ENCODE peak calls at places on chromosomes 7 and 10, in four cellular contexts. M is heart right ventricle, F is cardiac fibroblast, J is AG09309. C is an unnamed sample.

GRCh38 chr10:100987685-100988049 is 324 bp downstream of the TWNK start:
- DNase-seq in M (no peak), F (no peak), J (no peak), C (no peak)

GRCh38 chr10:4825868-4826787 is at the start of gene AKR1E2:
- DNase-seq in M (peak), F (peak), J (peak), C (peak)

GRCh38 chr10:63268139-63268797 is 135.1 kb downstream of the NRBF2 start:
- DNase-seq in M (no peak), F (peak), J (no peak), C (peak)

GRCh38 chr10:80530251-80530650 is 7.5 kb upstream of the SH2D4B start:
- DNase-seq in M (peak), F (peak), J (no peak), C (no peak)

GRCh38 chr10:133002685-133003084 is 60.3 kb upstream of the CFAP46 start:
- DNase-seq in M (no peak), F (no peak), J (no peak), C (no peak)

GRCh38 chr10:98391578-98391991 is 23.4 kb downstream of the PYROXD2 start:
- DNase-seq in M (peak), F (peak), J (no peak), C (no peak)

GRCh38 chr7:132080967-132081668 is 495.2 kb downstream of the PLXNA4 start:
- DNase-seq in M (no peak), F (peak), J (peak), C (peak)

GRCh38 chr10:7121154-7121797 is 289.6 kb downstream of the SFMBT2 start:
- DNase-seq in M (peak), F (peak), J (no peak), C (peak)

GRCh38 chr10:47259521-47259920 is 40.5 kb upstream of the GDF10 start:
- DNase-seq in M (no peak), F (no peak), J (no peak), C (no peak)

GRCh38 chr7:117012284-117013174 is 59.2 kb downstream of the ST7 start:
- DNase-seq in M (no peak), F (peak), J (no peak), C (peak)

GRCh38 chr7:6652446-6653011 is 15.4 kb downstream of the ZNF316 start:
- DNase-seq in M (no peak), F (no peak), J (no peak), C (no peak)

DNA sequence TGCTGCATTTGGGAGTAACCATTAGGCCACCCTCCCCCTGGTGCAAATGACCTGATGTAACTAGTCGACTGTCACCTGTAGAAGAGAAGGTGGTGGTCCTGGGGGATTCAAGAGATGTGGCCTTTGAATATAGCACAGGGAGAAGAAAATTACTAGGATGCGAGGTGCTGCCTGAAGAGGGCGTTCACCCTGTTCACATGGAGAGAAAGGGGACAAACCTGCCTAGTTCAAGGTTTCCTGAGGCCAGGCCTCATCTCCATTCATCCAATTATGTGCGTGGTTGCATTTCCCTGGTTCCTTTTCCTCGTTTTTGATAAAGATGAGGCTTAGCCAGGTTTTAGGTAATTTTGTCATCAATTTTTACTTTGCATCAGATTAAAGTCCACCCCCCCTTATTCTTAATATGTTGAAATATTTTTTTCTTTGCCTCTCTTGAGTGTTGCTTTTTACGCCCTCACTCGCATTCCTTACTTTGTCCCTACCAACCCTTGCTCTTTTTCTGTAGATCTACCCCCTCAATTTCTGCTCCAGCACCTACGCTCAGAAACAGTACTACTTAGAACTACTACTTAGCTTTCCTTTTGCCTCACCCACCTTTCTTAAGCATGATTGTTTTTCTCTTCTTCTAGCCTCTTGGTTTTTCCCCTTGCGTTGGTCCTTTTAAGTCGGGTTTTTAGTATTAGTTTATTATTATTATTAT is 13.7 kb downstream of the CLCN1 start:
- DNase-seq in M (no peak), F (no peak), J (no peak), C (no peak)
- TF ChIP-seq CTCF in M (no peak), F (no peak), J (no peak), C (no peak)

DNA sequence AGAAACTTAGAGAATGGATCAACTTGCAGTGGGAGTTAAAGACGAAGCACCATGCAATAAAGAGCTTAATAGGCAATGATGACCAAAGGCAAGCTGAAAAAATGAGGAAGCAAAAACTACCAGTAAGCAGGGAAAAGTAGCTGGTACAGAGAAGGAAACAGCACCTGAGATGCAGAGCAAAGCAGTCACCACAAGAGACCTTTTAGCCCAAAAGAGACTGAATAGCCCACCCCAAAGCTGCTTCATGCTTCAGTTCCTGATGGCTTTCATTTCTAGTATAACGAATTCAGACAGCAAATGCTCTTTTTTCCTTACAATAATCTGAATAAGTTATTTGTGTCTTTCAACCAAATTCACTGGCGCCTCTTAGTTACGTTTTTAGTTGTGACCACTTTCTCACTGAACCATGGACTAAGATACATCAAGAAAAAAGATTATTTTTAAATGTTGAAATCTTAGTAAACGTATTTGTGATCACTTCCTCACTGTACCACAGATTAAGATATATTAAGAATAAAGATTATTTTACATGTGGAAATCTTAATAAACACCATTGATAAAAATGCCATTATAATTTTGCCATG is 76.0 kb downstream of the USP6NL start:
- DNase-seq in M (no peak), F (no peak), J (no peak), C (no peak)
- H3K4me3 ChIP-seq in M (no peak), F (no peak), J (no peak), C (no peak)

DNA sequence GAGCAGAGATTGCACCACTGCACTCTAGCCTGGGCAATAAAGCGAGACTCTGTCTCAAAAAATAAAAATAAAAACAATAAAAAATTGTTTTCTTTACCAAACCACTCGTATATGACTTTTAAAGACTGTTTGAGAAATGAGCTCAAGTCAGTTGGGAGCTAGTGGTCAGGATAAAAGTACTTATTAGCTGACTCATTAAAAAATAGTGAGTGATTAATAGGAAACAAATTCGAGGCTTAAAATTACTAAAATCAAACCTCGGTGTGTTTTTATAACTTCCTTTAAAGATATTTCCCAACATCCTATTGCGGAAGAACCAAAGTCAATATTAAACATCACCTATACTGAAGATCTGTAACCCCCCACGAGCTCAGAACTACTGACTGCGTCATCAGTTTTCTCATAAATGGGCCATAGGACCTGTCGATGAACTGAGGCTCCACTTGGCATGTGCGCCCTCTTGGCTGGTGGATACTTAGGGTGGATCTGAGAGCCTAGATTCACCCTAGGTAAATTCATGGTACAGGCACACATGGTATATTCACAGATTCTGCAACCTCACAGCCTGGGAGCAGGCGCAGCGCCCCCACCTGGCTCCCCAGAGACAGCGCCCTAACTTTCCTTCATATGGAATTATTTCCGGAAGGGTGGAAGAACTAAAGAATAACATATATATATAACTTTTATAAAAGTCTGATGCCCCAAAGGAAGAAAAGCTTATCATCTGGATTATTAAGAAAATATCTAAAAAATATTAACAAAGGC is 9.2 kb downstream of the MKI67 start:
- DNase-seq in M (no peak), F (no peak), J (no peak), C (no peak)
- TF ChIP-seq CTCF in M (no peak), F (peak), J (peak), C (peak)

GRCh38 chr10:17215782-17216122 is 12.3 kb upstream of the VIM start:
- DNase-seq in M (no peak), F (no peak), J (no peak), C (no peak)
- H3K4me3 ChIP-seq in M (no peak), F (no peak), J (no peak), C (no peak)

GRCh38 chr7:134334408-134334807 is 17.7 kb upstream of the SLC35B4 start:
- DNase-seq in M (no peak), F (no peak), J (no peak), C (no peak)

GRCh38 chr7:134339475-134339874 is 22.7 kb upstream of the SLC35B4 start:
- DNase-seq in M (no peak), F (no peak), J (no peak), C (no peak)

GRCh38 chr7:134333943-134334342 is 17.2 kb upstream of the SLC35B4 start:
- DNase-seq in M (no peak), F (no peak), J (no peak), C (no peak)

GRCh38 chr7:134332892-134333291 is 16.2 kb upstream of the SLC35B4 start:
- DNase-seq in M (no peak), F (no peak), J (no peak), C (no peak)

DNA sequence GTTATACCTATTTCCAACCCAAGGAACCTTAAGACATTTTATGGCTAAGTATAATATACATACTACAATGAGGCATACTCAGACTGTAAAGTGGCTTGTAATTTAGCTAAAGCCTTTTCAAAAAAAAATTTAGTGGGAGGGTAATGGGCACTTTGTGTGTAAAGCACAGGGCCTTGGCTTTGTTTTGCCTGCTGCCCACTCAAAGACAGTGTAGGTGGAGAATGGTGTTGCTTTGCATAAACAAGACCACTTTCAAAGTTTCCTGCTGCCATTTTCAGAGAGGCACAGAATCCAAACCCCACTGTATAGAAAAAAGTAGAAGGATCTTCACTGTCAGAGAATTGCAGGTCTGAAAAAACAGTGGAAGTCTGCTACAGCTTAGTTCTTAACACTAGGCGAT is 21.2 kb upstream of the SLC35B4 start:
- DNase-seq in M (no peak), F (no peak), J (no peak), C (no peak)
- TF ChIP-seq CTCF in M (no peak), F (no peak), J (no peak), C (no peak)

DNA sequence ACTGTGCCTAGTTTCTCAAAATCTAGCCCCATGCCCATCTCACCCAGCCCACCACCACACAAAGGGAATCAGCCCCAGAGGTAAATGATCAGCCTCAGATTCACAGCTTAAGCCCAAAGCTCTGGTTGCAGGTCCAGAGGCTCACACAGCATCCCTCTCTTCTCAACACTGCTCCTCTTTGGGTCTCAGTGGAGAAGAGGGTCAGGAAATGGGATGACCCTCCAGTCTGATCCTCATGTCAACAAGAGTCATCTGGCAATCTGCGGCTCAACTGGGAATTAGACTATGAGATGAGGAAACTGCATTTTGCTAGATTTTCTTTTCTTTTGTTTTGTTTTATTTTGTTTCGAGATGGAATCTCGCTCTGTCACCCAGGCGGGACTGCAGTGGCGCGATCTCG is 126.2 kb upstream of the PDLIM1 start:
- DNase-seq in M (peak), F (no peak), J (no peak), C (no peak)
- H3K4me3 ChIP-seq in M (no peak), F (no peak), J (no peak), C (no peak)

DNA sequence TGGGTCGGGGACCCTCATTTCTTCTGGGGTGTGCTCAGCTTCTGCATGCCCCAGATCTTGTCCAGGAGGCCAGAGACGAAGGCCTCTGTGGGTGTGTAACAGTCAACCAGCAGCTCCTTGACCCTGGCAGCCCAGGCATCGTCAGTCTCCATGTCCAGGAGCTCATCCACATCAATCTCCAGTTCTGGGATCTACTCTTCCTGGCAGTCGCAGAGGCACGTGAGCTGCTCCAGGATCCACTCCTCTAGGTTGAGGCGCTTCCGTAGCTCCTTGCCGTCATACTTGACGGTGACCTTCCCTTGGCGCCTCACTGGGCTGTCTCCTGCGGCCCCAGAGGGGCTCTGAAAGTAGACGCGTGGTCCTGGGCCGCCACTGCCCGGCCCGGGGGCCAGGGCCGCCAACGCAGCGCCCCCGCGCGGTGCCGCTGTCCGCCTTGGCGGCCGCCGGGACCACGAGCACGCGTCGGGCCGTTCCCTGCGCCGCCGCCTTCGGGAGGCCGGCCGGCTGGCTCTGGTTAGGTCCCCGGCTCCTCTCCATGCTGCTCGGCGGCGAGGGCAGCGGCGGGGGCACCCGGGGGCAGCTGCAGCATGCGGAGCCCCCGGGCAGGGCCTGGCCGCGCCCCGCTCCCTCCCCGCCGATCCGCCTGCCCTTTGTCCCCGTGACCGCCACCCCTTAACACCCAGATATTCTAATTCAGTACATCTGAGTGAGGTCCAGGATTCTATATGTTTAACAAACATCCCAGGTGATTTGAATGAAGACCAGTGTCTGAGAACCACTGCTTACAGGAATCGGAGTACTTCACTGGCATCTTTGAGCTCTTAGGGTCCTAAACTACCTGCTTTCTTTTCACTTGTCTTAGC is 170.5 kb downstream of the SEPTIN7 start:
- DNase-seq in M (no peak), F (no peak), J (no peak), C (no peak)
- TF ChIP-seq CTCF in M (peak), F (no peak), J (no peak), C (no peak)

DNA sequence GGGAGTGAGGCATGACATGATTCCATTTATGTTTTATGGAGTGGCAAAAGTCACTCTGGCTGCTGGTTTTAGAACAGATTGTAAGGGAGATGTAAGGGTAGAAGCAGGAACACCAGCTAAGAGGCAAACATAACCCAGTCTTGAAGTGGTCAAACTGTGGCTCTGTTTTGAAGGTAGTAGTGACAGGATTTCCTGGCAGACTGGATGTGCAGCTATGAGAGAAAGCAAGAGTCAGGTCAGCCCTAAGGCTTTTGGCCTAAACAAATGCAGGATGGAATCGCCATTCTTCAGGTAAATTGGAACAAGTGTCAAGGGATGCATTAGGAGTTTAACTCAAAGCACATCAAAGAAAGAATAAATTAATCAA is 175.3 kb upstream of the AGR3 start:
- DNase-seq in M (no peak), F (no peak), J (no peak), C (no peak)
- H3K4me3 ChIP-seq in M (no peak), F (no peak), J (no peak), C (no peak)

GRCh38 chr10:124262249-124262865 is 156.4 kb downstream of the OAT start:
- DNase-seq in M (no peak), F (no peak), J (no peak), C (no peak)

GRCh38 chr10:124262971-124263370 is 155.8 kb downstream of the OAT start:
- DNase-seq in M (no peak), F (no peak), J (no peak), C (no peak)

GRCh38 chr10:124256151-124256550 is 162.6 kb downstream of the OAT start:
- DNase-seq in M (no peak), F (no peak), J (no peak), C (no peak)

GRCh38 chr10:124255556-124255955 is 162.2 kb upstream of the CHST15 start:
- DNase-seq in M (no peak), F (no peak), J (no peak), C (no peak)

GRCh38 chr10:124259139-124259825 is 159.4 kb downstream of the OAT start:
- DNase-seq in M (no peak), F (no peak), J (no peak), C (no peak)
- TF ChIP-seq CTCF in M (no peak), F (peak), J (peak), C (peak)

DNA sequence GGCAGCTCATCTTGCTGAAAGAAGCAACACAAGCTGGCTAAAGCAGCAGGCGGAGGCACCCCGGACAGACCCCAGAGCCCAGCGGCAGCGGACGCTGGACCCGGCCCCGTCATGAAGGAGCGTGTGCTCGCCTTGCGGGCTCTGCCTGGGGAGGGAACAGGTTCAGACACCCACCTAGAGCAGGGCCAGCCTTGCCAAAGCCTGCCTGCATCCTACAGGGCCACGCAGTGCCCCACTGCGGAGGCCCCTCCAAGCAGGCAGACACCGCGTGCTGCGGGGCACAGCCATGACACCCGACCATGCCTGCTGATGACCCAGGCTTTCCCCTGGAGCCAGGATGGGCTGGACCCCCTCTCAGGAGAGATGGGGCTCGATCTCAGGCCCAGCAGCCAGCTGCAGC is 91.7 kb downstream of the MAD1L1 start:
- DNase-seq in M (no peak), F (no peak), J (no peak), C (no peak)
- H3K4me3 ChIP-seq in M (no peak), F (no peak), J (no peak), C (no peak)